ENCODE peak calls at places on chromosomes 13 and 19, in ten cellular contexts. One of them, this sample, is unnamed.

GRCh38 chr13:43573361-43573740 is 213.4 kb downstream of the ENOX1 start:
- DNase-seq in fibroblast of the aortic adventitia: no peak
- DNase-seq in activated CD8-positive, alpha-beta T cell treated with anti-CD3 and anti-CD28 coated beads for 36 hours: no peak
- DNase-seq in GM12878: no peak
- DNase-seq in cardiac fibroblast: no peak
- DNase-seq in lung: no peak
- DNase-seq in lower leg skin: no peak
- DNase-seq in esophagus squamous epithelium: no peak
- DNase-seq in progenitor cell of endocrine pancreas: no peak
- DNase-seq in activated B cell treated with CpG ODN at 0.5 μM for 24 hours: no peak
- DNase-seq in this sample: no peak

GRCh38 chr19:3171894-3172679 is 6.5 kb upstream of the S1PR4 start:
- DNase-seq in activated CD8-positive, alpha-beta T cell treated with anti-CD3 and anti-CD28 coated beads for 36 hours: no peak
- DNase-seq in cardiac fibroblast: no peak
- DNase-seq in progenitor cell of endocrine pancreas: no peak
- DNase-seq in lower leg skin: no peak
- DNase-seq in GM12878: no peak
- DNase-seq in fibroblast of the aortic adventitia: no peak
- DNase-seq in lung: no peak
- DNase-seq in activated B cell treated with CpG ODN at 0.5 μM for 24 hours: no peak
- DNase-seq in esophagus squamous epithelium: no peak
- DNase-seq in this sample: peak; percentile 44

GRCh38 chr13:20939662-20940061 is 37.1 kb upstream of the XPO4 start:
- DNase-seq in fibroblast of the aortic adventitia: no peak
- DNase-seq in GM12878: no peak
- DNase-seq in esophagus squamous epithelium: no peak
- DNase-seq in progenitor cell of endocrine pancreas: no peak
- DNase-seq in activated CD8-positive, alpha-beta T cell treated with anti-CD3 and anti-CD28 coated beads for 36 hours: no peak
- DNase-seq in lower leg skin: no peak
- DNase-seq in activated B cell treated with CpG ODN at 0.5 μM for 24 hours: no peak
- DNase-seq in lung: no peak
- DNase-seq in cardiac fibroblast: no peak
- DNase-seq in this sample: no peak

GRCh38 chr13:47337781-47338507 is 441.1 kb upstream of the HTR2A start:
- DNase-seq in lower leg skin: no peak
- DNase-seq in lung: no peak
- DNase-seq in activated B cell treated with CpG ODN at 0.5 μM for 24 hours: no peak
- DNase-seq in activated CD8-positive, alpha-beta T cell treated with anti-CD3 and anti-CD28 coated beads for 36 hours: no peak
- DNase-seq in esophagus squamous epithelium: no peak
- DNase-seq in GM12878: no peak
- DNase-seq in fibroblast of the aortic adventitia: peak; percentile 79
- DNase-seq in cardiac fibroblast: peak; percentile 73
- DNase-seq in progenitor cell of endocrine pancreas: no peak
- DNase-seq in this sample: no peak

GRCh38 chr19:29495091-29495490 is 30.7 kb upstream of the VSTM2B start:
- DNase-seq in cardiac fibroblast: no peak
- DNase-seq in lower leg skin: no peak
- DNase-seq in progenitor cell of endocrine pancreas: no peak
- DNase-seq in GM12878: no peak
- DNase-seq in fibroblast of the aortic adventitia: no peak
- DNase-seq in activated B cell treated with CpG ODN at 0.5 μM for 24 hours: no peak
- DNase-seq in lung: no peak
- DNase-seq in activated CD8-positive, alpha-beta T cell treated with anti-CD3 and anti-CD28 coated beads for 36 hours: no peak
- DNase-seq in esophagus squamous epithelium: no peak
- DNase-seq in this sample: peak; percentile 40

GRCh38 chr19:17764348-17764747 is 13.1 kb downstream of the FCHO1 start:
- DNase-seq in lung: no peak
- DNase-seq in GM12878: no peak
- DNase-seq in progenitor cell of endocrine pancreas: no peak
- DNase-seq in fibroblast of the aortic adventitia: no peak
- DNase-seq in lower leg skin: no peak
- DNase-seq in cardiac fibroblast: no peak
- DNase-seq in esophagus squamous epithelium: no peak
- DNase-seq in activated CD8-positive, alpha-beta T cell treated with anti-CD3 and anti-CD28 coated beads for 36 hours: no peak
- DNase-seq in activated B cell treated with CpG ODN at 0.5 μM for 24 hours: no peak
- DNase-seq in this sample: no peak

GRCh38 chr19:49930483-49931011 is 1.2 kb upstream of the NUP62 start:
- DNase-seq in activated B cell treated with CpG ODN at 0.5 μM for 24 hours: no peak
- DNase-seq in progenitor cell of endocrine pancreas: no peak
- DNase-seq in GM12878: no peak
- DNase-seq in fibroblast of the aortic adventitia: peak; percentile 75
- DNase-seq in activated CD8-positive, alpha-beta T cell treated with anti-CD3 and anti-CD28 coated beads for 36 hours: peak; percentile 23
- DNase-seq in cardiac fibroblast: peak; percentile 18
- DNase-seq in lung: no peak
- DNase-seq in esophagus squamous epithelium: no peak
- DNase-seq in lower leg skin: no peak
- DNase-seq in this sample: no peak

GRCh38 chr13:88586263-88586662 is 915.1 kb downstream of the SLITRK5 start:
- DNase-seq in activated CD8-positive, alpha-beta T cell treated with anti-CD3 and anti-CD28 coated beads for 36 hours: no peak
- DNase-seq in progenitor cell of endocrine pancreas: no peak
- DNase-seq in cardiac fibroblast: no peak
- DNase-seq in lower leg skin: no peak
- DNase-seq in lung: no peak
- DNase-seq in activated B cell treated with CpG ODN at 0.5 μM for 24 hours: no peak
- DNase-seq in GM12878: no peak
- DNase-seq in esophagus squamous epithelium: no peak
- DNase-seq in fibroblast of the aortic adventitia: no peak
- DNase-seq in this sample: no peak

GRCh38 chr19:55259540-55260210 is 858 bp upstream of the PPP6R1 start:
- DNase-seq in lower leg skin: no peak
- DNase-seq in lung: no peak
- DNase-seq in esophagus squamous epithelium: no peak
- DNase-seq in activated CD8-positive, alpha-beta T cell treated with anti-CD3 and anti-CD28 coated beads for 36 hours: no peak
- DNase-seq in progenitor cell of endocrine pancreas: no peak
- DNase-seq in activated B cell treated with CpG ODN at 0.5 μM for 24 hours: no peak
- DNase-seq in GM12878: no peak
- DNase-seq in cardiac fibroblast: no peak
- DNase-seq in fibroblast of the aortic adventitia: no peak
- DNase-seq in this sample: no peak

GRCh38 chr19:40556953-40557530 is 19.6 kb upstream of the SHKBP1 start:
- DNase-seq in progenitor cell of endocrine pancreas: no peak
- DNase-seq in esophagus squamous epithelium: no peak
- DNase-seq in cardiac fibroblast: no peak
- DNase-seq in fibroblast of the aortic adventitia: no peak
- DNase-seq in lower leg skin: no peak
- DNase-seq in lung: no peak
- DNase-seq in activated B cell treated with CpG ODN at 0.5 μM for 24 hours: no peak
- DNase-seq in GM12878: no peak
- DNase-seq in activated CD8-positive, alpha-beta T cell treated with anti-CD3 and anti-CD28 coated beads for 36 hours: no peak
- DNase-seq in this sample: no peak

GRCh38 chr19:34926685-34927375 is at the start of gene ZNF30:
- DNase-seq in lung: peak; percentile 89
- DNase-seq in lower leg skin: peak; percentile 75
- DNase-seq in activated B cell treated with CpG ODN at 0.5 μM for 24 hours: peak; percentile 75
- DNase-seq in cardiac fibroblast: peak; percentile 96
- DNase-seq in fibroblast of the aortic adventitia: peak; percentile 90
- DNase-seq in progenitor cell of endocrine pancreas: peak; percentile 84
- DNase-seq in GM12878: peak; percentile 44
- DNase-seq in activated CD8-positive, alpha-beta T cell treated with anti-CD3 and anti-CD28 coated beads for 36 hours: peak; percentile 91
- DNase-seq in esophagus squamous epithelium: peak; percentile 16
- DNase-seq in this sample: peak; percentile 52

GRCh38 chr19:34926361-34926684 is 380 bp upstream of the ZNF30 start:
- DNase-seq in progenitor cell of endocrine pancreas: no peak
- DNase-seq in fibroblast of the aortic adventitia: no peak
- DNase-seq in lung: no peak
- DNase-seq in cardiac fibroblast: no peak
- DNase-seq in GM12878: no peak
- DNase-seq in activated CD8-positive, alpha-beta T cell treated with anti-CD3 and anti-CD28 coated beads for 36 hours: no peak
- DNase-seq in activated B cell treated with CpG ODN at 0.5 μM for 24 hours: no peak
- DNase-seq in lower leg skin: no peak
- DNase-seq in esophagus squamous epithelium: no peak
- DNase-seq in this sample: no peak

DNA sequence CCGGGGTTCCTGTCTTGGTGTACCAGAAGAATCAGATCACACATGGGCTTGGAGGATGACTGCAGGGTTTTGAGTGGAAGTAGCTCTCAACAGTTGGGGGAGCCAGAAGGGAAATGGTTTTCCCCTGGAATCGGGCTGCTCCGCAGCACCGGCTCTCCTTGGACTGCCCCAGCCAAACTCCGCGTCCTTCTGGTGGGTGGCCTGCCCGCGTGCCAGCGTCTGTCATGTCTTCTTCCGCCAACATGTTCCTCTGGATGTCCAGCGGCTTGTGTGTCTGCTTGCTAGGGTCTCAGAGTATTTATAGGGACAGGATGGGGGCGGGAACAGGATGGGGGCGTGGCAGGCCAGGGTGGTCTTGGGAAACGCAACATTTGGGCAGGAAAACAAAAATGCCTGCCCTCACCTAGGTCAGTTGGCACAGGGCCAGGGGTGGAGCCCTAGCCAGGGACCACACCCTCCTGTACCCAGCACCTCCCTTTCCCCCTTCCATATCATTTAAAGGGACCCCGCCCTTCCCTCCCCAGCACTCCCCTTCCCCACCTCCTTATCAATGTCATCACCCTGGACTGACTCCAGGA is 1.3 kb upstream of the ZNF30 start:
- DNase-seq in esophagus squamous epithelium: no peak
- DNase-seq in cardiac fibroblast: no peak
- DNase-seq in activated CD8-positive, alpha-beta T cell treated with anti-CD3 and anti-CD28 coated beads for 36 hours: no peak
- DNase-seq in fibroblast of the aortic adventitia: no peak
- DNase-seq in lung: no peak
- DNase-seq in progenitor cell of endocrine pancreas: no peak
- DNase-seq in GM12878: no peak
- DNase-seq in lower leg skin: no peak
- DNase-seq in activated B cell treated with CpG ODN at 0.5 μM for 24 hours: no peak
- DNase-seq in this sample: no peak
- TF ChIP-seq CTCF in esophagus squamous epithelium: no peak
- TF ChIP-seq CTCF in cardiac fibroblast: no peak
- TF ChIP-seq CTCF in activated CD8-positive, alpha-beta T cell treated with anti-CD3 and anti-CD28 coated beads for 36 hours: no peak
- TF ChIP-seq CTCF in fibroblast of the aortic adventitia: no peak
- TF ChIP-seq CTCF in lung: no peak
- TF ChIP-seq CTCF in progenitor cell of endocrine pancreas: no peak
- TF ChIP-seq CTCF in GM12878: no peak
- TF ChIP-seq CTCF in lower leg skin: no peak
- TF ChIP-seq CTCF in activated B cell treated with CpG ODN at 0.5 μM for 24 hours: no peak
- TF ChIP-seq CTCF in this sample: no peak

GRCh38 chr19:19404879-19405860 is at the start of gene GATAD2A:
- DNase-seq in lower leg skin: peak; percentile 92
- DNase-seq in activated CD8-positive, alpha-beta T cell treated with anti-CD3 and anti-CD28 coated beads for 36 hours: peak; percentile 93
- DNase-seq in activated B cell treated with CpG ODN at 0.5 μM for 24 hours: peak; percentile 96
- DNase-seq in esophagus squamous epithelium: peak; percentile 88
- DNase-seq in fibroblast of the aortic adventitia: peak; percentile 92
- DNase-seq in progenitor cell of endocrine pancreas: peak; percentile 88
- DNase-seq in cardiac fibroblast: peak; percentile 96
- DNase-seq in GM12878: peak; percentile 44
- DNase-seq in lung: peak; percentile 90
- DNase-seq in this sample: peak; percentile 98
- TF ChIP-seq CTCF in lower leg skin: no peak
- TF ChIP-seq CTCF in activated CD8-positive, alpha-beta T cell treated with anti-CD3 and anti-CD28 coated beads for 36 hours: no peak
- TF ChIP-seq CTCF in activated B cell treated with CpG ODN at 0.5 μM for 24 hours: no peak
- TF ChIP-seq CTCF in esophagus squamous epithelium: no peak
- TF ChIP-seq CTCF in fibroblast of the aortic adventitia: peak; percentile 29
- TF ChIP-seq CTCF in progenitor cell of endocrine pancreas: peak; percentile 30
- TF ChIP-seq CTCF in cardiac fibroblast: peak; percentile 16
- TF ChIP-seq CTCF in GM12878: peak; percentile 58
- TF ChIP-seq CTCF in lung: peak; percentile 44
- TF ChIP-seq CTCF in this sample: peak; percentile 14

GRCh38 chr13:27481766-27482165 is 31.4 kb upstream of the MTIF3 start:
- DNase-seq in fibroblast of the aortic adventitia: peak; percentile 16
- DNase-seq in activated B cell treated with CpG ODN at 0.5 μM for 24 hours: no peak
- DNase-seq in GM12878: no peak
- DNase-seq in activated CD8-positive, alpha-beta T cell treated with anti-CD3 and anti-CD28 coated beads for 36 hours: peak; percentile 62
- DNase-seq in esophagus squamous epithelium: no peak
- DNase-seq in cardiac fibroblast: peak; percentile 35
- DNase-seq in lung: peak; percentile 38
- DNase-seq in progenitor cell of endocrine pancreas: peak; percentile 61
- DNase-seq in lower leg skin: no peak
- DNase-seq in this sample: no peak

GRCh38 chr13:27474751-27475268 is 24.4 kb upstream of the MTIF3 start:
- DNase-seq in progenitor cell of endocrine pancreas: no peak
- DNase-seq in esophagus squamous epithelium: no peak
- DNase-seq in activated CD8-positive, alpha-beta T cell treated with anti-CD3 and anti-CD28 coated beads for 36 hours: no peak
- DNase-seq in lung: no peak
- DNase-seq in lower leg skin: no peak
- DNase-seq in fibroblast of the aortic adventitia: no peak
- DNase-seq in cardiac fibroblast: no peak
- DNase-seq in activated B cell treated with CpG ODN at 0.5 μM for 24 hours: no peak
- DNase-seq in GM12878: no peak
- DNase-seq in this sample: no peak

GRCh38 chr13:27472941-27473340 is 22.6 kb upstream of the MTIF3 start:
- DNase-seq in progenitor cell of endocrine pancreas: no peak
- DNase-seq in lower leg skin: no peak
- DNase-seq in cardiac fibroblast: no peak
- DNase-seq in esophagus squamous epithelium: no peak
- DNase-seq in activated B cell treated with CpG ODN at 0.5 μM for 24 hours: no peak
- DNase-seq in lung: no peak
- DNase-seq in activated CD8-positive, alpha-beta T cell treated with anti-CD3 and anti-CD28 coated beads for 36 hours: no peak
- DNase-seq in fibroblast of the aortic adventitia: no peak
- DNase-seq in GM12878: no peak
- DNase-seq in this sample: no peak

GRCh38 chr13:27472441-27472840 is 22.1 kb upstream of the MTIF3 start:
- DNase-seq in activated CD8-positive, alpha-beta T cell treated with anti-CD3 and anti-CD28 coated beads for 36 hours: no peak
- DNase-seq in cardiac fibroblast: no peak
- DNase-seq in lung: no peak
- DNase-seq in lower leg skin: no peak
- DNase-seq in progenitor cell of endocrine pancreas: no peak
- DNase-seq in fibroblast of the aortic adventitia: no peak
- DNase-seq in esophagus squamous epithelium: no peak
- DNase-seq in GM12878: no peak
- DNase-seq in activated B cell treated with CpG ODN at 0.5 μM for 24 hours: no peak
- DNase-seq in this sample: no peak

DNA sequence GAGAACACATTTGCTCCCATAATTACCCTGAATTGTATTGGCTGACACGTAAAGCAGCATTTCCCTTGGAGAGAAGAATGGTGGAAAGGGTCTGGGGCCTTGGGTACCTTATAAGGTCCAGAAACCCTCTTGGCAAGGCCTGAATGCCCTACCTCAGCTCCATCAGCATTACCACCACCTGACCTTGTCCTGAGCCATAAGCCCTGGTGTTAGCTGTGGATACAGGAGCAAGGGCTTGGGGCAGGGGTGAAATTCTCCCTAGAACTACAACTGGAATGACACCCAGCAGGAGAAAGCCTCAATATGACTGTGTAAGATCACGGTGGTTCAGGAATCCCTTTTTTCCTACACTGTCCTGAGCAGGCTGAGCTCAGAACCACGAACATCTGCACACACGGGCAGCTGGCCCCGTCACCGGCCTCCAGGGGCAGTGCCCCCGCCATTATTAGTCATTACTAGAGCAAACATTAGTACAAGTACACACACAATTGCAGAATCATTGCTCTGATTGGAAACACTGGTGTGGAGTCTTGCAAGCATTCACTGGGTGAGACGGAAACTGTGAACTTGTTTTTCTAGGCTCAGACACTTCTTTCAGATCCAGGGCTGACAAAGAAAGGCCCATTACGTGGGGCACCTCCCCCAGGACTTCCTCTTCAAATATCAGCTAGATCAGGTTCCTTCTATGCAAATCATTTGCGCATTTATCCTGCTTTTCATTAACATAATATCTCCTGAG is 26.7 kb upstream of the MTIF3 start:
- DNase-seq in fibroblast of the aortic adventitia: peak; percentile 38
- DNase-seq in progenitor cell of endocrine pancreas: no peak
- DNase-seq in activated B cell treated with CpG ODN at 0.5 μM for 24 hours: no peak
- DNase-seq in lung: no peak
- DNase-seq in cardiac fibroblast: no peak
- DNase-seq in lower leg skin: no peak
- DNase-seq in activated CD8-positive, alpha-beta T cell treated with anti-CD3 and anti-CD28 coated beads for 36 hours: no peak
- DNase-seq in GM12878: no peak
- DNase-seq in esophagus squamous epithelium: no peak
- DNase-seq in this sample: no peak
- TF ChIP-seq CTCF in fibroblast of the aortic adventitia: no peak
- TF ChIP-seq CTCF in progenitor cell of endocrine pancreas: peak; percentile 38
- TF ChIP-seq CTCF in activated B cell treated with CpG ODN at 0.5 μM for 24 hours: no peak
- TF ChIP-seq CTCF in lung: no peak
- TF ChIP-seq CTCF in cardiac fibroblast: no peak
- TF ChIP-seq CTCF in lower leg skin: no peak
- TF ChIP-seq CTCF in activated CD8-positive, alpha-beta T cell treated with anti-CD3 and anti-CD28 coated beads for 36 hours: no peak
- TF ChIP-seq CTCF in GM12878: no peak
- TF ChIP-seq CTCF in esophagus squamous epithelium: no peak
- TF ChIP-seq CTCF in this sample: peak; percentile 6

GRCh38 chr19:15252398-15253018 is 20.3 kb upstream of the EPHX3 start:
- DNase-seq in lung: no peak
- DNase-seq in GM12878: no peak
- DNase-seq in activated B cell treated with CpG ODN at 0.5 μM for 24 hours: no peak
- DNase-seq in fibroblast of the aortic adventitia: peak; percentile 46
- DNase-seq in cardiac fibroblast: peak; percentile 69
- DNase-seq in progenitor cell of endocrine pancreas: no peak
- DNase-seq in esophagus squamous epithelium: no peak
- DNase-seq in lower leg skin: no peak
- DNase-seq in activated CD8-positive, alpha-beta T cell treated with anti-CD3 and anti-CD28 coated beads for 36 hours: peak; percentile 24
- DNase-seq in this sample: no peak
- TF ChIP-seq CTCF in lung: peak; percentile 10
- TF ChIP-seq CTCF in GM12878: peak; percentile 13
- TF ChIP-seq CTCF in activated B cell treated with CpG ODN at 0.5 μM for 24 hours: no peak
- TF ChIP-seq CTCF in fibroblast of the aortic adventitia: peak; percentile 50
- TF ChIP-seq CTCF in cardiac fibroblast: peak; percentile 63
- TF ChIP-seq CTCF in progenitor cell of endocrine pancreas: peak; percentile 24
- TF ChIP-seq CTCF in esophagus squamous epithelium: peak; percentile 25
- TF ChIP-seq CTCF in lower leg skin: no peak
- TF ChIP-seq CTCF in activated CD8-positive, alpha-beta T cell treated with anti-CD3 and anti-CD28 coated beads for 36 hours: no peak
- TF ChIP-seq CTCF in this sample: peak; percentile 37